ENCODE peak calls at places on chromosomes 2 and 18, in six cellular contexts. C, E, F, Q, U and A are unnamed samples.

GRCh38 chr2:11745613-11746375 is 638 bp upstream of the LPIN1 start:
- DNase-seq in F (no peak), C (no peak), E (no peak), Q (no peak), U (no peak), A (no peak)

GRCh38 chr2:100423631-100424030 is 6.2 kb upstream of the CHST10 start:
- DNase-seq in F (no peak), E (no peak), C (no peak), Q (no peak), U (no peak), A (no peak)

GRCh38 chr2:8527676-8528075 is 154.2 kb upstream of the ID2 start:
- DNase-seq in Q (no peak), F (no peak), U (no peak), E (no peak), C (no peak), A (no peak)

GRCh38 chr18:58280159-58280540 is 236.1 kb downstream of the NEDD4L start:
- DNase-seq in F (peak; percentile 76), U (no peak), Q (no peak), E (no peak), C (no peak), A (no peak)

GRCh38 chr18:37364237-37364636 is 201.4 kb downstream of the CELF4 start:
- DNase-seq in C (no peak), Q (peak; percentile 77), E (peak; percentile 24), F (no peak), U (no peak), A (no peak)

GRCh38 chr2:174412256-174412655 is 16.7 kb downstream of the SCRN3 start:
- DNase-seq in C (no peak), U (no peak), E (no peak), Q (no peak), F (no peak), A (no peak)

GRCh38 chr2:239994086-239994485 is 31.1 kb downstream of the NDUFA10 start:
- DNase-seq in C (no peak), Q (no peak), U (no peak), E (no peak), F (no peak), A (no peak)

GRCh38 chr2:19439081-19439480 is 80.7 kb upstream of the OSR1 start:
- DNase-seq in F (no peak), U (no peak), C (no peak), E (no peak), Q (no peak), A (no peak)

GRCh38 chr2:88913280-88913679 is 221.8 kb downstream of the RPIA start:
- DNase-seq in U (no peak), Q (no peak), F (no peak), C (no peak), E (no peak), A (no peak)

GRCh38 chr2:186544255-186544675 is 45.6 kb upstream of the ITGAV start:
- DNase-seq in Q (no peak), E (no peak), C (peak; percentile 88), F (no peak), U (no peak), A (peak; percentile 76)

GRCh38 chr2:204691911-204692510 is 146.7 kb downstream of the PARD3B start:
- DNase-seq in F (peak; percentile 68), Q (peak; percentile 49), E (no peak), C (peak; percentile 87), U (no peak), A (peak; percentile 83)

GRCh38 chr2:10135296-10136089 is 13.0 kb downstream of the RRM2 start:
- DNase-seq in U (no peak), E (no peak), F (no peak), C (peak; percentile 41), Q (no peak), A (no peak)

GRCh38 chr2:150392614-150393013 is 94.9 kb downstream of the RND3 start:
- DNase-seq in E (no peak), C (no peak), Q (no peak), U (no peak), F (no peak), A (no peak)

GRCh38 chr2:58939388-58939787 is 698.3 kb upstream of the FANCL start:
- DNase-seq in C (peak; percentile 79), E (no peak), Q (no peak), U (no peak), F (no peak), A (peak; percentile 47)

GRCh38 chr2:105775809-105776559 is 31.3 kb downstream of the NCK2 start:
- DNase-seq in E (no peak), C (no peak), Q (no peak), F (no peak), U (peak; percentile 62), A (no peak)

GRCh38 chr2:206296128-206296527 is 21.7 kb downstream of the ZDBF2 start:
- DNase-seq in U (no peak), F (no peak), Q (no peak), E (no peak), C (no peak), A (no peak)

GRCh38 chr2:120764434-120764833 is 28.8 kb downstream of the GLI2 start:
- DNase-seq in U (no peak), F (peak; percentile 7), E (no peak), Q (no peak), C (no peak), A (no peak)

GRCh38 chr2:21102356-21102755 is 21.4 kb upstream of the TDRD15 start:
- DNase-seq in Q (no peak), C (no peak), F (no peak), E (no peak), U (no peak), A (no peak)

GRCh38 chr2:80938463-80938862 is 633.9 kb upstream of the LRRTM1 start:
- DNase-seq in F (no peak), Q (no peak), U (no peak), E (no peak), C (no peak), A (no peak)

GRCh38 chr2:45652090-45653050 is 895 bp downstream of the PRKCE start:
- DNase-seq in F (peak; percentile 56), C (peak; percentile 53), U (peak; percentile 27), E (peak; percentile 57), Q (peak; percentile 36), A (no peak)

GRCh38 chr18:501406-501714 is 859 bp upstream of the COLEC12 start:
- DNase-seq in U (no peak), Q (no peak), F (no peak), E (no peak), C (no peak), A (no peak)
- H3K4me3 ChIP-seq in U (no peak overlapping the region), Q (no peak overlapping the region), F (no peak overlapping the region), E (no peak overlapping the region), C (peak overlapping the region; percentile 28), A (peak overlapping the region; percentile 91)

DNA sequence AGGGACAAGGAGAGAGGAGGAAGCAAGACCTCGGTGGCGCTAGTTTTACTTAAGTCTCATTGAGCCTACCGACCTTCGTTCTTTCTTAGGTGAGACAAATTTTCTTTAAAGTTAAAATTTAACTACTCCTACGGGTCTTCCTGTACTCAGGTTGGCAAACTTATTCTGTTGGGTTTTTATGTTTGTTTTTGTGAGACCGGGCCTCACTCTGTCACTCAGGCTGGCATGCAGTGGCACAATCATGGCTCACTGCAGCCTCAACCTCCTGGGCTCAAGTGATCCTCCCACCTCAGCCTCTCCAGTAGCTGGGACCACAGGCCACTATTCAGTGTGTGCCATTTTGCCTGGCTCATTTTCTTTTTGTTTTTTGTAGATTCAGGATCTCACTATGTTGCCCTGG is 189.0 kb downstream of the TNS1 start:
- DNase-seq in U (no peak), E (no peak), C (no peak), F (no peak), Q (no peak), A (no peak)
- TF ChIP-seq CTCF in U (no peak), E (no peak), C (no peak), F (no peak), Q (no peak), A (no peak)

GRCh38 chr2:283996-284794 is 3.7 kb downstream of the ALKAL2 start:
- DNase-seq in F (no peak), C (no peak), U (no peak), E (no peak), Q (no peak), A (no peak)
- H3K4me3 ChIP-seq in F (no peak overlapping the region), C (no peak overlapping the region), U (no peak overlapping the region), E (no peak overlapping the region), Q (no peak overlapping the region), A (no peak overlapping the region)

GRCh38 chr2:71798266-71799012 is 345.1 kb downstream of the DYSF start:
- DNase-seq in C (peak; percentile 13), F (peak; percentile 75), Q (no peak), U (no peak), E (no peak), A (no peak)
- TF ChIP-seq CTCF in C (peak; percentile 83), F (peak; percentile 80), Q (peak; percentile 48), U (no peak), E (peak; percentile 63), A (peak; percentile 85)

DNA sequence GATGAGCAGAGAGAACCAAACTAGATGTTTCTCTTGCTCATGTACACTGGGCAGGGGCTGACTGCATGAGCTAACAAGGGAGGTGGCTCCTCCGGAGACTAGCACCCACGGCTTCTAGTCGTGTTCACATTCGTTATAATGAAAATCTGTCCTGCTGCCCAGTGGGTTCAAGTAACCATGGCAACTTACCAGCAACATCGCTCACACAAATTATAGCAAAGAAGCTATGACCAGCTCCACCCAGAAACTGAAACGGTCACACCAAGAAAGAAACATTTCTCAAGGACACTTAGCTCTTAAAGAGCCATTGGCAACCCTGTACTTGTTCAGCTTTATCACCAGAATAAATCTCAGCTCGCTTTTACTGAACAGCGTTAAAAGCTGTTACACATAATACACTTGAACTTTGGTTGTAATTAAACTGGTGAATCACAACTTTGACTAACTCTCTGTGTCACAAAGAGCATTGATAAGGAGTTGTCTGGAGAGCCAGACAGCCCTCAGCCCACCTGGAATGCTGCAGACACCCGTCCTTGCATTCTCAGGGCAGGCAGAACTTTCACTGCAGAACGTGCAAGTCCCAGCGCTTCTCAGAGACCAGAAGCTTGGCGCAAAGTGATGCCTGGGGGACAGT is 141.2 kb downstream of the PID1 start:
- DNase-seq in Q (no peak), C (peak; percentile 38), F (no peak), E (peak; percentile 13), U (no peak), A (no peak)
- H3K4me3 ChIP-seq in Q (no peak overlapping the region), C (no peak overlapping the region), F (no peak overlapping the region), E (no peak overlapping the region), U (no peak overlapping the region), A (no peak overlapping the region)

GRCh38 chr18:78927156-78927555 is 52.5 kb upstream of the SALL3 start:
- DNase-seq in F (peak; percentile 26), C (no peak), Q (no peak), E (no peak), U (no peak), A (no peak)
- TF ChIP-seq CTCF in F (no peak), C (no peak), Q (no peak), E (no peak), U (no peak), A (no peak)

DNA sequence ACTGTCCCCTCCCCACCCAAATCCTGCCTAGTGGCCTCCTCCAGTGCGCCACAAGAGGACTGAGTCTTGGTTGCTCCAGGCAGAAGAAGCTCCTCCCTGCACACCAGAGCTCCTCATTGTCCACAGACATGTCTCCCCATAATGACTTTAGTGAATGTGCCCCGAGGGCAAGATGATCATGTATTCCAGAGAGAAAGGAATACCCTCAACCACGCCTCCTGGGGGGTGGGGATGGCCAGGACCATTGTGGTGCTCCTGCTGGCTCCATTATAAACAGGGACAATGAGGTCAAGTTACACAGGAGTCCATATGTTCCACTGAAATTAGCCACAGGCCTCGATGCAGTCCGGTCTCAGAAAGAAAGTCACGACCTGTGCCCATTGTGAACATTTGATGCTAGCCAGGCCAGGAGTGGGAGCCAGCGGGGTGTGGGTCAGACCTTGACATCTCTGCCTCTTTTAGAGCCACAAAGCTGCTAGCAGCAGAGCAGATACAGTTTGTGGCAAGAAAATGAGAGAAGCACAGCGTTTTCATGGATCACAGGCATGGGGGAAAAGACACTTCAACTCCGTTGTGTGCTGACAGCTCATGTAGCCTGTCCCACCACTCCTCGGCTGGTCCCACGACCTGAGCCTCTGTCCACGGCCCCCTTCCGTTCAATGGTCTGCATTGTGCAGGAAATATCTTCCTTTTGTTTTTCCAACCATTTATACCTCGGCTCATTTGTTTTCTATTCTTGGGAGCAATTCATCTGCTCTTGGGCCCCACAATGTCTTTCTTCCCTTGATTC is 70.7 kb upstream of the FZD7 start:
- DNase-seq in U (no peak), E (no peak), C (no peak), Q (no peak), F (no peak), A (no peak)
- H3K4me3 ChIP-seq in U (no peak overlapping the region), E (no peak overlapping the region), C (no peak overlapping the region), Q (no peak overlapping the region), F (no peak overlapping the region), A (no peak overlapping the region)